ENCODE peak calls at places on chromosomes 16 and 17, in nine cellular contexts. J is ovary, N is right atrium auricular region, O is ascending aorta, Q is coronary artery, Y is right lobe of liver, T is fibroblast of lung, A is HCT116, X is IMR-90. B is an unnamed sample.

GRCh38 chr17:28335959-28336871 is 654 bp downstream of the TNFAIP1 start:
- DNase-seq in J (peak), N (peak), O (no peak), Q (no peak), Y (peak), T (peak), A (peak), X (peak), B (peak)

GRCh38 chr16:3665508-3665907 is 11.0 kb downstream of the DNASE1 start:
- DNase-seq in J (no peak), N (no peak), O (no peak), Q (no peak), Y (peak), T (no peak), A (no peak), X (no peak), B (no peak)

GRCh38 chr16:56981729-56982271 is 7.6 kb upstream of the NLRC5 start:
- DNase-seq in J (no peak), N (no peak), O (no peak), Q (no peak), Y (no peak), T (no peak), A (no peak), X (no peak), B (no peak)

GRCh38 chr16:89951509-89951908 is 3.0 kb downstream of the DEF8 start:
- DNase-seq in J (no peak), N (no peak), O (no peak), Q (no peak), Y (no peak), T (no peak), A (no peak), X (no peak), B (no peak)

GRCh38 chr16:12206031-12206748 is 229.7 kb downstream of the SNX29 start:
- DNase-seq in J (no peak), N (no peak), O (no peak), Q (no peak), Y (no peak), T (no peak), A (no peak), X (no peak), B (no peak)

GRCh38 chr16:67431077-67431804 is at the start of gene HSD11B2:
- DNase-seq in J (peak), N (no peak), O (no peak), Q (no peak), Y (peak), T (peak), A (peak), X (peak), B (peak)

GRCh38 chr17:11899494-11899893 is 97.8 kb downstream of the ZNF18 start:
- DNase-seq in J (no peak), N (no peak), O (no peak), Q (no peak), Y (no peak), T (no peak), A (no peak), X (no peak), B (no peak)

GRCh38 chr16:11253995-11254912 is 1.8 kb downstream of the SOCS1 start:
- DNase-seq in J (no peak), N (no peak), O (no peak), Q (no peak), Y (no peak), T (peak), A (no peak), X (peak), B (no peak)

GRCh38 chr16:29688172-29688571 is 9.2 kb downstream of the QPRT start:
- DNase-seq in J (no peak), N (no peak), O (no peak), Q (no peak), Y (no peak), T (no peak), A (no peak), X (no peak), B (no peak)

GRCh38 chr17:60888812-60889709 is 211.4 kb downstream of the BCAS3 start:
- DNase-seq in J (no peak), N (no peak), O (no peak), Q (no peak), Y (no peak), T (no peak), A (no peak), X (peak), B (no peak)

GRCh38 chr17:29039764-29040598 is 3.0 kb upstream of the PIPOX start:
- DNase-seq in J (no peak), N (no peak), O (no peak), Q (no peak), Y (no peak), T (peak), A (no peak), X (peak), B (peak)

GRCh38 chr16:89026121-89026612 is 49.2 kb upstream of the CBFA2T3 start:
- DNase-seq in J (no peak), N (no peak), O (no peak), Q (no peak), Y (no peak), T (peak), A (peak), X (no peak), B (no peak)

GRCh38 chr16:88554711-88555264 is 15.4 kb upstream of the ZC3H18 start:
- DNase-seq in J (no peak), N (no peak), O (no peak), Q (no peak), Y (no peak), T (no peak), A (no peak), X (no peak), B (no peak)

DNA sequence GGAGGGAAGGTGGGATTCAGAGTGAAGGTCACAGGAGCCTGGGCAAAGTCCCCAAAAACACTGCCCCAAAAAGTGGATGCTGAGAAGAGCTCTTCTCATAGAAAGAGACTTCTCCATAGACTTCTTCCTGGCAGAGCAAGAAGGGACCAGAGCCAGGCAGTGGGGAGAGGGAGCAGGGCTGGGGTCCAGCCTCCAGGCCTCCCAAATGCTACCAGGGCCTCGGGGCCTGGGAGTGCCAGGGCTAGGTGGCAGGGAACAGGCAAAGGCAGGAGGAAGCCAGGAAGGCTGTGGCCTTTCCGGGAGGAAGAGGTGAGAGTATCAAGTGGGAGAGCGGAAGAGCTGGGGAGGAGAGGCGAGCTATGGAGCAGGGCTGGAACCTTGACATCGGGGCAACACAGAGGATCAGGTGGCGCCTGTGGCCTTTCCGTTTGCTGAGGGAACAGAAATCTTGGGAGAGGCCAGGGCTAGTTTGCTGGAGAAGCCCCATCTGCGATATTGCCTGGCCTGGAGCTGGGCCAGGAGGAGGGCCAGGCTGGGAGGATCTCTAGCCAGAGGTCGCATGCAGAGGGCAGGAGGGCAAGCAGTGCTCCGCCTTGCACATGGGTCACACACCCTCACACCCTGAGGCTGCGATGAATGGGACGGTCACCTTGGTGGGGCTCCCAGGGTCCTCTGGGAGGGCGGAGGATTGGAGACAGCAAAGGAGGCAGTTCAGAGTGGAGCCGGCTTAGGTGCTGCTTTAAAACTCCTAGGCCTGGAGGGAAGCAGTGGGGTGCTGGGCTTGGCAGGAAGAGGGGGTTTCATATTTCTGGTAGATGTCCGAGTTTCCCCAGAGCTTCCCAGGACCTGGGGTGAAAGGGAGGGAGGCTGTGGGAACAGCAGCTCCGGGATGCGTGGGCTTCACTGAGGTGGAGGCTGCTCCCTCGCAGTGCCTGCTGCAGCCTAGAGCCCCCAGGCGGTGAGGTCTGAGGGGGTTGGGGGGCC is 3.4 kb downstream of the SLC16A5 start:
- DNase-seq in J (peak), N (no peak), O (no peak), Q (no peak), Y (peak), T (no peak), A (no peak), X (no peak), B (no peak)
- H3K27ac ChIP-seq in J (peak), N (peak), O (no peak), Q (peak), Y (peak), T (no peak), A (peak), X (no peak), B (peak)

GRCh38 chr17:38507436-38507835 is 79.2 kb downstream of the ARHGAP23 start:
- DNase-seq in J (no peak), N (no peak), O (no peak), Q (no peak), Y (no peak), T (no peak), A (no peak), X (no peak), B (no peak)
- TF ChIP-seq CTCF in J (no peak), N (no peak), O (no peak), Q (no peak), Y (no peak), T (no peak), A (no peak), X (no peak), B (no peak)

DNA sequence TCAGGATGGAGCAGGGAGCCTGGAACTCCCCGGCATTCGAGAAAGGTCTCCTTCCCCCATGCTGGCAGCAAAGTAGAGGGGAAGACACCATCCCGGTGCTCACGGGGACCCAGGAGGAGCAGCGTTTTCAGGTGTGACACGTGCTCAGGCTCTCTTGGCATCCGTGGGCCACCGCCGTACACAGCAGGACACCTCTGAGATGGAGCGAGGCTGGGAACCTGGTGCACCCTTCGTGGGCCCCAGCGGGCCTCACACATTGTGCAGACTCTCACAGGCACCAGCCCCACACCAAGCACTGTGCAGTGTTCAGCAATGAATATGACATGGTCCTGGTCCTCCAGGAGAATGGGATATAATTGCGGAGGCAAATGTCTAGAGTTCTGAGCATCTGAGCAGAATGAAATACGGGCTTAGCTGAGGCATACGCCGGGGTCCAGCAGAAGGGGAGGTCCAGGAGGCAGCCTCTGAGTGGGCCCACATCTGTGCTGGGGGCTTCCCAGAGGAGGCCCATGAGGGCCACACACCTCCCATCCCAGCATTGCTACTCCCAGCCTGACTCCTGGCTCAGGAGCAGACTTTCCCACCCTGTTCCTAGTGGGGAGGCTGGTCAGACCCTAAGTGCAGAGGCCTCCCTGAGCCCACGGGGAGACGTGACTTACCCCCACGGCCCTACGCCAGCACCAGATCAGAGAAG is 72.6 kb downstream of the ABR start:
- DNase-seq in J (no peak), N (no peak), O (no peak), Q (no peak), Y (no peak), T (no peak), A (no peak), X (no peak), B (no peak)
- H3K27ac ChIP-seq in J (no peak), N (peak), O (peak), Q (peak), Y (no peak), T (no peak), A (no peak), X (no peak), B (peak)

GRCh38 chr17:15247891-15248529 is 17.1 kb downstream of the PMP22 start:
- DNase-seq in J (no peak), N (peak), O (no peak), Q (no peak), Y (no peak), T (no peak), A (no peak), X (no peak), B (peak)
- TF ChIP-seq CTCF in J (no peak), N (peak), O (no peak), Q (no peak), Y (peak), T (peak), A (peak), X (peak), B (no peak)

DNA sequence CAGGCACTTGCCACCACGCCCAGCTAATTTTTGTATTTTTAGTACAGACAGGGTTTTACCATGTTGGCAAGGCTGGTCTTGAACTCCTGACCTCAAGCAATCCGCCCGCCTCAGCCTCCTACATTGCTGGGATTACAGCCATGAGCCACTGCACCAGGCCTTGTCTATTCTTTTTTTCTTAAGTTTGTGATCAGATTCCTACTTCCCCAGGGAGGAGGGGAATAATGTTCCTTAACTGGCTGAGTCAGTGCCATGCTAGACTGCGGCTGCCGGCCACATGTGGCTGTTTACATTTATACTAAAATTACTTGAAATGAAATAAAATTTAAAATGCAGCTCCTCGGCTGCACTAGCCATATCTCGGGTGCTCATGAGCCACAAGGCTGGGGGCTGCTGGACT is 27.8 kb upstream of the USP36 start:
- DNase-seq in J (no peak), N (no peak), O (no peak), Q (no peak), Y (no peak), T (peak), A (no peak), X (peak), B (no peak)
- H3K27ac ChIP-seq in J (no peak), N (no peak), O (peak), Q (peak), Y (no peak), T (peak), A (no peak), X (peak), B (peak)

DNA sequence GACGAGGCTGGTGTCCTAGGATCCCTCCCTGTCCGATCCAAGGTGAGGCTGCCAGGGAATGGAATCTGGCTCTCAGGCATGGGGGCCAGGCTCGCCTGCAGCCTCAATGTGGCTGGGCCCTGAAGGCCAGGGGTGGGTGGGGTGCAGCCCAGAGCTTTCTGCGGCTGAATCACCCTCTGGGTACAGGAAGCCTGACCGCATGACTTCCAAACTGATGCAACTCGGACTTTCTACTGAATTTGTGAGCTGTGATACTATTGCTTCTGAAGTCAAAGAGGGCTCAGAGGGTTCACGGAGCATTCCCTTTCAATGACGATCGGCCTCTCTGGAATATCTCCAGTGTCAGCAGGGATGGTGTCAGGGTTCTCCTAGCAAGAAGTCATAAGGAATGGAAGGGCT is 123.7 kb downstream of the METRNL start:
- DNase-seq in J (peak), N (peak), O (peak), Q (no peak), Y (peak), T (peak), A (no peak), X (peak), B (no peak)
- TF ChIP-seq CTCF in J (no peak), N (no peak), O (no peak), Q (no peak), Y (no peak), T (no peak), A (no peak), X (no peak), B (no peak)

GRCh38 chr17:81093576-81094223 is 58.7 kb downstream of the BAIAP2 start:
- DNase-seq in J (no peak), N (no peak), O (no peak), Q (no peak), Y (no peak), T (no peak), A (no peak), X (no peak), B (no peak)

GRCh38 chr17:81091134-81091530 is 56.2 kb downstream of the BAIAP2 start:
- DNase-seq in J (no peak), N (no peak), O (no peak), Q (no peak), Y (no peak), T (no peak), A (no peak), X (no peak), B (no peak)

GRCh38 chr17:81094224-81094743 is 59.3 kb downstream of the BAIAP2 start:
- DNase-seq in J (no peak), N (no peak), O (no peak), Q (no peak), Y (no peak), T (no peak), A (no peak), X (no peak), B (no peak)

GRCh38 chr17:81091774-81092517 is 57.0 kb downstream of the BAIAP2 start:
- DNase-seq in J (no peak), N (no peak), O (no peak), Q (no peak), Y (no peak), T (no peak), A (no peak), X (no peak), B (no peak)

GRCh38 chr17:81092518-81093095 is 57.7 kb downstream of the BAIAP2 start:
- DNase-seq in J (no peak), N (no peak), O (no peak), Q (no peak), Y (no peak), T (no peak), A (no peak), X (no peak), B (no peak)
- H3K27ac ChIP-seq in J (no peak), N (no peak), O (no peak), Q (peak), Y (no peak), T (no peak), A (peak), X (no peak), B (peak)

GRCh38 chr17:56029980-56030624 is 123.2 kb upstream of the ANKFN1 start:
- DNase-seq in J (no peak), N (no peak), O (no peak), Q (no peak), Y (no peak), T (no peak), A (no peak), X (no peak), B (no peak)
- TF ChIP-seq CTCF in J (no peak), N (no peak), O (no peak), Q (no peak), Y (no peak), T (no peak), A (no peak), X (no peak), B (no peak)

DNA sequence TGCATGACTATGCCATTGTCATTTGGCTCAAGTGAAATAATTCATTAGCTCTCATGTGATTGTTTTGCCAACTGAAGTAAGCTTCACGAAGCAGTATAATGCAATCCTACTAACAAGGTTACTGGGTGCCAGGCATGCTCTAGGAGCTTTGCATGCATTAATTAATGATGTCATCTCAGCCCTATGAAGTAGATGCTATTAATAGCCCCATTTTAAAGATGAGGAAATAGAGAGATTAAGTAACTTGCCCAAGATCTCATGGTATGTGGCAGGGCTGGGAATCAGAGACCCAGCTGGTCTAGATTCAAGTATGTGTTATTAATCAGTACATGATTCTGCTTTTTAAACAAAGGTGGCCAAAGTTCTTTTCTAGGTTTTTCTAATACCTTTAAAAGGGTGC is 14.1 kb downstream of the KRT39 start:
- DNase-seq in J (no peak), N (no peak), O (no peak), Q (no peak), Y (no peak), T (peak), A (no peak), X (peak), B (peak)
- H3K27ac ChIP-seq in J (no peak), N (no peak), O (no peak), Q (no peak), Y (no peak), T (peak), A (peak), X (no peak), B (no peak)

GRCh38 chr16:4693296-4693955 is at the start of gene NUDT16L1:
- DNase-seq in J (peak), N (peak), O (peak), Q (peak), Y (peak), T (peak), A (peak), X (peak), B (peak)
- TF ChIP-seq CTCF in J (peak), N (peak), O (peak), Q (no peak), Y (peak), T (peak), A (no peak), X (peak), B (no peak)